ENCODE peak calls at places on chromosome 19, in six cellular contexts. One of them, this sample, is unnamed.

GRCh38 chr19:11288349-11288748 is 7.6 kb upstream of the TSPAN16 start:
- DNase-seq in HEK293T: no peak
- DNase-seq in fibroblast of lung: no peak
- DNase-seq in mucosa of gallbladder: no peak
- DNase-seq in A673: no peak
- DNase-seq in left lobe of liver: no peak
- DNase-seq in this sample: no peak

GRCh38 chr19:46753420-46754155 is 7.3 kb upstream of the STRN4 start:
- DNase-seq in left lobe of liver: no peak
- DNase-seq in mucosa of gallbladder: peak
- DNase-seq in fibroblast of lung: no peak
- DNase-seq in A673: peak
- DNase-seq in HEK293T: peak
- DNase-seq in this sample: peak

GRCh38 chr19:29577662-29577963 is 28.5 kb upstream of the POP4 start:
- DNase-seq in HEK293T: no peak
- DNase-seq in left lobe of liver: no peak
- DNase-seq in mucosa of gallbladder: no peak
- DNase-seq in A673: no peak
- DNase-seq in fibroblast of lung: no peak
- DNase-seq in this sample: no peak

GRCh38 chr19:39557791-39558622 is 18.0 kb upstream of the EID2 start:
- DNase-seq in fibroblast of lung: no peak
- DNase-seq in HEK293T: peak
- DNase-seq in left lobe of liver: no peak
- DNase-seq in A673: no peak
- DNase-seq in mucosa of gallbladder: no peak
- DNase-seq in this sample: no peak

GRCh38 chr19:17420267-17420924 is 549 bp downstream of the MVB12A start:
- DNase-seq in A673: no peak
- DNase-seq in mucosa of gallbladder: peak
- DNase-seq in left lobe of liver: peak
- DNase-seq in HEK293T: no peak
- DNase-seq in fibroblast of lung: peak
- DNase-seq in this sample: peak

GRCh38 chr19:34365463-34366401 is 736 bp downstream of the GPI start:
- DNase-seq in left lobe of liver: peak
- DNase-seq in HEK293T: peak
- DNase-seq in A673: peak
- DNase-seq in mucosa of gallbladder: peak
- DNase-seq in fibroblast of lung: peak
- DNase-seq in this sample: peak

GRCh38 chr19:5891938-5892771 is 11.4 kb downstream of the NDUFA11 start:
- DNase-seq in mucosa of gallbladder: peak
- DNase-seq in A673: no peak
- DNase-seq in left lobe of liver: peak
- DNase-seq in fibroblast of lung: peak
- DNase-seq in HEK293T: peak
- DNase-seq in this sample: peak

GRCh38 chr19:4474504-4475136 is 2.5 kb downstream of the HDGFL2 start:
- DNase-seq in HEK293T: peak
- DNase-seq in mucosa of gallbladder: no peak
- DNase-seq in fibroblast of lung: peak
- DNase-seq in left lobe of liver: no peak
- DNase-seq in A673: peak
- DNase-seq in this sample: no peak

GRCh38 chr19:50475101-50475568 is 1.2 kb upstream of the EMC10 start:
- DNase-seq in A673: no peak
- DNase-seq in HEK293T: no peak
- DNase-seq in left lobe of liver: peak
- DNase-seq in mucosa of gallbladder: no peak
- DNase-seq in fibroblast of lung: no peak
- DNase-seq in this sample: no peak

GRCh38 chr19:3982701-3983541 is 2.3 kb downstream of the EEF2 start:
- DNase-seq in mucosa of gallbladder: no peak
- DNase-seq in HEK293T: no peak
- DNase-seq in left lobe of liver: no peak
- DNase-seq in A673: no peak
- DNase-seq in fibroblast of lung: peak
- DNase-seq in this sample: no peak

GRCh38 chr19:40190891-40191835 is at the start of gene MAP3K10:
- DNase-seq in HEK293T: peak
- DNase-seq in fibroblast of lung: peak
- DNase-seq in mucosa of gallbladder: peak
- DNase-seq in left lobe of liver: peak
- DNase-seq in A673: peak
- DNase-seq in this sample: peak

GRCh38 chr19:47719047-47719885 is 6.0 kb downstream of the EHD2 start:
- DNase-seq in HEK293T: no peak
- DNase-seq in mucosa of gallbladder: peak
- DNase-seq in left lobe of liver: no peak
- DNase-seq in fibroblast of lung: peak
- DNase-seq in A673: peak
- DNase-seq in this sample: peak

GRCh38 chr19:539429-540030 is 4.3 kb upstream of the GZMM start:
- DNase-seq in HEK293T: no peak
- DNase-seq in mucosa of gallbladder: no peak
- DNase-seq in left lobe of liver: no peak
- DNase-seq in A673: no peak
- DNase-seq in fibroblast of lung: no peak
- DNase-seq in this sample: no peak

GRCh38 chr19:53903055-53903680 is 5.9 kb upstream of the CACNG7 start:
- DNase-seq in left lobe of liver: no peak
- DNase-seq in HEK293T: no peak
- DNase-seq in fibroblast of lung: peak
- DNase-seq in mucosa of gallbladder: peak
- DNase-seq in A673: peak
- DNase-seq in this sample: no peak

GRCh38 chr19:30799854-30800755 is 427.9 kb downstream of the ZNF536 start:
- DNase-seq in A673: no peak
- DNase-seq in fibroblast of lung: no peak
- DNase-seq in left lobe of liver: no peak
- DNase-seq in HEK293T: peak
- DNase-seq in mucosa of gallbladder: peak
- DNase-seq in this sample: peak

GRCh38 chr19:30870861-30871260 is 478.4 kb downstream of the TSHZ3 start:
- DNase-seq in HEK293T: no peak
- DNase-seq in fibroblast of lung: no peak
- DNase-seq in mucosa of gallbladder: no peak
- DNase-seq in left lobe of liver: peak
- DNase-seq in A673: peak
- DNase-seq in this sample: no peak

GRCh38 chr19:6528544-6529121 is 2.2 kb upstream of the TNFSF9 start:
- DNase-seq in left lobe of liver: no peak
- DNase-seq in mucosa of gallbladder: no peak
- DNase-seq in fibroblast of lung: no peak
- DNase-seq in HEK293T: no peak
- DNase-seq in A673: no peak
- DNase-seq in this sample: no peak

GRCh38 chr19:2215281-2215751 is 20.8 kb downstream of the PLEKHJ1 start:
- DNase-seq in mucosa of gallbladder: no peak
- DNase-seq in left lobe of liver: no peak
- DNase-seq in A673: no peak
- DNase-seq in HEK293T: no peak
- DNase-seq in fibroblast of lung: no peak
- DNase-seq in this sample: no peak

GRCh38 chr19:33426621-33427475 is 53.3 kb downstream of the CEBPG start:
- DNase-seq in fibroblast of lung: no peak
- DNase-seq in left lobe of liver: no peak
- DNase-seq in A673: no peak
- DNase-seq in HEK293T: no peak
- DNase-seq in mucosa of gallbladder: no peak
- DNase-seq in this sample: no peak

GRCh38 chr19:31214086-31214485 is 135.2 kb downstream of the TSHZ3 start:
- DNase-seq in mucosa of gallbladder: peak
- DNase-seq in left lobe of liver: no peak
- DNase-seq in fibroblast of lung: peak
- DNase-seq in HEK293T: no peak
- DNase-seq in A673: peak
- DNase-seq in this sample: peak

GRCh38 chr19:31408460-31409124 is 59.4 kb upstream of the TSHZ3 start:
- DNase-seq in left lobe of liver: no peak
- DNase-seq in fibroblast of lung: peak
- DNase-seq in A673: peak
- DNase-seq in mucosa of gallbladder: no peak
- DNase-seq in HEK293T: no peak
- DNase-seq in this sample: no peak

GRCh38 chr19:29662604-29663404 is 2.5 kb upstream of the PLEKHF1 start:
- DNase-seq in HEK293T: no peak
- DNase-seq in left lobe of liver: peak
- DNase-seq in fibroblast of lung: peak
- DNase-seq in mucosa of gallbladder: peak
- DNase-seq in A673: no peak
- DNase-seq in this sample: peak

GRCh38 chr19:47240996-47241918 is 10.3 kb upstream of the BBC3 start:
- DNase-seq in mucosa of gallbladder: peak
- DNase-seq in A673: peak
- DNase-seq in fibroblast of lung: peak
- DNase-seq in left lobe of liver: no peak
- DNase-seq in HEK293T: peak
- DNase-seq in this sample: peak

GRCh38 chr19:32498641-32499200 is 82.3 kb upstream of the PDCD5 start:
- DNase-seq in fibroblast of lung: peak
- DNase-seq in HEK293T: no peak
- DNase-seq in left lobe of liver: no peak
- DNase-seq in A673: no peak
- DNase-seq in mucosa of gallbladder: no peak
- DNase-seq in this sample: no peak

GRCh38 chr19:1411255-1412191 is 4.1 kb downstream of the DAZAP1 start:
- DNase-seq in mucosa of gallbladder: no peak
- DNase-seq in A673: peak
- DNase-seq in HEK293T: no peak
- DNase-seq in left lobe of liver: no peak
- DNase-seq in fibroblast of lung: peak
- DNase-seq in this sample: no peak

GRCh38 chr19:45250832-45251451 is at the start of gene MARK4:
- DNase-seq in HEK293T: peak
- DNase-seq in A673: peak
- DNase-seq in left lobe of liver: peak
- DNase-seq in mucosa of gallbladder: no peak
- DNase-seq in fibroblast of lung: peak
- DNase-seq in this sample: peak

GRCh38 chr19:850221-850978 is 1.7 kb upstream of the ELANE start:
- DNase-seq in fibroblast of lung: peak
- DNase-seq in HEK293T: no peak
- DNase-seq in A673: peak
- DNase-seq in mucosa of gallbladder: peak
- DNase-seq in left lobe of liver: peak
- DNase-seq in this sample: peak

GRCh38 chr19:49151339-49152217 is 3.6 kb downstream of the HRC start:
- DNase-seq in fibroblast of lung: peak
- DNase-seq in left lobe of liver: peak
- DNase-seq in A673: peak
- DNase-seq in mucosa of gallbladder: peak
- DNase-seq in HEK293T: peak
- DNase-seq in this sample: peak

GRCh38 chr19:20325151-20325550 is 158.1 kb downstream of the ZNF486 start:
- DNase-seq in mucosa of gallbladder: no peak
- DNase-seq in fibroblast of lung: no peak
- DNase-seq in left lobe of liver: no peak
- DNase-seq in HEK293T: no peak
- DNase-seq in A673: no peak
- DNase-seq in this sample: no peak

GRCh38 chr19:11708457-11708856 is 30.3 kb downstream of the ZNF823 start:
- DNase-seq in left lobe of liver: no peak
- DNase-seq in HEK293T: no peak
- DNase-seq in A673: no peak
- DNase-seq in fibroblast of lung: no peak
- DNase-seq in mucosa of gallbladder: no peak
- DNase-seq in this sample: no peak

GRCh38 chr19:58474997-58475713 is 997 bp upstream of the ZNF446 start:
- DNase-seq in left lobe of liver: no peak
- DNase-seq in fibroblast of lung: no peak
- DNase-seq in A673: no peak
- DNase-seq in HEK293T: no peak
- DNase-seq in mucosa of gallbladder: no peak
- DNase-seq in this sample: no peak

GRCh38 chr19:30379841-30380610 is 7.8 kb downstream of the ZNF536 start:
- DNase-seq in mucosa of gallbladder: no peak
- DNase-seq in fibroblast of lung: no peak
- DNase-seq in A673: no peak
- DNase-seq in HEK293T: no peak
- DNase-seq in left lobe of liver: no peak
- DNase-seq in this sample: peak

GRCh38 chr19:5824791-5825577 is 14.5 kb downstream of the FUT6 start:
- DNase-seq in fibroblast of lung: no peak
- DNase-seq in left lobe of liver: no peak
- DNase-seq in mucosa of gallbladder: no peak
- DNase-seq in A673: no peak
- DNase-seq in HEK293T: no peak
- DNase-seq in this sample: no peak

GRCh38 chr19:39438270-39438934 is 2.7 kb upstream of the RPS16 start:
- DNase-seq in fibroblast of lung: peak
- DNase-seq in HEK293T: no peak
- DNase-seq in mucosa of gallbladder: no peak
- DNase-seq in left lobe of liver: no peak
- DNase-seq in A673: no peak
- DNase-seq in this sample: no peak

GRCh38 chr19:12733369-12733896 is 1.1 kb downstream of the TRIR start:
- DNase-seq in A673: peak
- DNase-seq in HEK293T: no peak
- DNase-seq in fibroblast of lung: peak
- DNase-seq in mucosa of gallbladder: no peak
- DNase-seq in left lobe of liver: peak
- DNase-seq in this sample: no peak

GRCh38 chr19:52665047-52665446 is 26.9 kb upstream of the ZNF83 start:
- DNase-seq in fibroblast of lung: no peak
- DNase-seq in HEK293T: no peak
- DNase-seq in left lobe of liver: no peak
- DNase-seq in mucosa of gallbladder: no peak
- DNase-seq in A673: no peak
- DNase-seq in this sample: no peak